ENCODE peak calls at places on chromosome 17, in four cellular contexts. O, Y, V and J are unnamed samples.

GRCh38 chr17:73352261-73352660 is 40.5 kb upstream of the CDC42EP4 start:
- DNase-seq in V (no peak), O (no peak), Y (no peak), J (no peak)

GRCh38 chr17:32275060-32276042 is 9.7 kb downstream of the RHBDL3 start:
- DNase-seq in O (peak), V (no peak), Y (no peak), J (no peak)

GRCh38 chr17:16050844-16051243 is 51.2 kb downstream of the TTC19 start:
- DNase-seq in O (no peak), Y (no peak), V (no peak), J (no peak)

GRCh38 chr17:50817838-50818237 is 17.5 kb upstream of the WFIKKN2 start:
- DNase-seq in O (no peak), Y (no peak), V (no peak), J (no peak)

GRCh38 chr17:3993493-3994220 is 29.4 kb upstream of the ATP2A3 start:
- DNase-seq in Y (no peak), O (no peak), V (no peak), J (no peak)

GRCh38 chr17:29570521-29570920 is 2.0 kb downstream of the TP53I13 start:
- DNase-seq in O (no peak), Y (no peak), V (no peak), J (no peak)

GRCh38 chr17:1149869-1150268 is 29.9 kb downstream of the ABR start:
- DNase-seq in Y (no peak), V (no peak), O (no peak), J (no peak)

GRCh38 chr17:41959336-41960095 is 7.1 kb upstream of the CNP start:
- DNase-seq in Y (peak), O (peak), V (no peak), J (no peak)

GRCh38 chr17:56317351-56318208 is 164.3 kb downstream of the ANKFN1 start:
- DNase-seq in O (no peak), V (no peak), Y (no peak), J (no peak)

GRCh38 chr17:67130768-67131167 is 86.4 kb downstream of the CACNG1 start:
- DNase-seq in O (no peak), V (no peak), Y (no peak), J (no peak)

GRCh38 chr17:39699818-39700147 is at the start of gene ERBB2:
- DNase-seq in V (no peak), Y (peak), O (peak), J (peak)

GRCh38 chr17:66466933-66467367 is 164.5 kb downstream of the PRKCA start:
- DNase-seq in V (no peak), O (no peak), Y (peak), J (no peak)

GRCh38 chr17:64130559-64131001 is 636 bp upstream of the ERN1 start:
- DNase-seq in Y (no peak), V (no peak), O (no peak), J (no peak)